ENCODE peak calls at places on chromosomes 4 and X, in eight cellular contexts. H is osteoblast; T is mesothelial cell of epicardium; C is naive B cell; G is CD4-positive, CD25-positive, alpha-beta regulatory T cell; M is SW480; P is HTR-8/SVneo; A is stimulated activated CD8-positive, alpha-beta memory T cell treated with anti-CD3 and anti-CD28 coated beads, Interleukin-15, amount 100 ng/mL, for 24 hours. E is an unnamed sample.

GRCh38 chr4:133147922-133148689 is 988 bp upstream of the PCDH10 start:
- DNase-seq in H (peak; percentile 79), T (no peak), C (no peak), G (no peak), M (no peak), P (peak; percentile 30), A (no peak), E (no peak)

GRCh38 chrX:107542500-107542899 is 85.8 kb upstream of the PRPS1 start:
- DNase-seq in H (peak; percentile 18), T (no peak), C (no peak), G (no peak), M (peak; percentile 39), P (no peak), A (no peak), E (peak; percentile 15)

GRCh38 chr4:110236324-110236723 is 37.9 kb upstream of the ELOVL6 start:
- DNase-seq in H (no peak), T (no peak), C (no peak), G (no peak), M (no peak), P (no peak), A (no peak), E (no peak)

GRCh38 chrX:85851418-85851817 is 195.9 kb downstream of the CHM start:
- DNase-seq in H (no peak), T (no peak), C (no peak), G (no peak), M (peak; percentile 25), P (no peak), A (no peak), E (peak; percentile 15)

GRCh38 chr4:16609170-16609758 is 289.2 kb downstream of the LDB2 start:
- DNase-seq in H (no peak), T (no peak), C (no peak), G (no peak), M (no peak), P (no peak), A (no peak), E (no peak)

GRCh38 chrX:55056820-55057690 is 17.8 kb upstream of the PAGE2B start:
- DNase-seq in H (no peak), T (no peak), C (peak; percentile 7), G (peak; percentile 10), M (peak; percentile 15), P (no peak), A (no peak), E (peak; percentile 27)

GRCh38 chr4:97142405-97142804 is 1000.9 kb downstream of the STPG2 start:
- DNase-seq in H (no peak), T (no peak), C (no peak), G (no peak), M (no peak), P (no peak), A (no peak), E (no peak)

GRCh38 chrX:111244238-111244750 is 26.0 kb downstream of the CAPN6 start:
- DNase-seq in H (peak; percentile 15), T (no peak), C (no peak), G (no peak), M (peak; percentile 9), P (no peak), A (no peak), E (peak; percentile 20)

GRCh38 chr4:77202491-77202890 is 45.5 kb downstream of the CCNG2 start:
- DNase-seq in H (no peak), T (no peak), C (no peak), G (no peak), M (no peak), P (no peak), A (no peak), E (peak; percentile 97)

GRCh38 chr4:156971623-156972369 is at the start of gene PDGFC:
- DNase-seq in H (peak; percentile 94), T (peak; percentile 52), C (peak; percentile 5), G (no peak), M (peak; percentile 8), P (peak; percentile 66), A (no peak), E (no peak)

GRCh38 chr4:29734343-29734742 is 985.8 kb upstream of the PCDH7 start:
- DNase-seq in H (no peak), T (no peak), C (no peak), G (no peak), M (no peak), P (no peak), A (no peak), E (no peak)

GRCh38 chr4:72779256-72779655 is 210.2 kb upstream of the ADAMTS3 start:
- DNase-seq in H (no peak), T (no peak), C (no peak), G (no peak), M (no peak), P (no peak), A (no peak), E (peak; percentile 3)

GRCh38 chrX:119790977-119791436 is 423 bp downstream of the RPL39 start:
- DNase-seq in H (peak; percentile 54), T (no peak), C (peak; percentile 22), G (peak; percentile 8), M (peak; percentile 54), P (no peak), A (no peak), E (peak; percentile 28)

GRCh38 chr4:36325499-36325898 is 44.1 kb downstream of the DTHD1 start:
- DNase-seq in H (no peak), T (no peak), C (peak; percentile 61), G (no peak), M (no peak), P (no peak), A (no peak), E (peak; percentile 17)

GRCh38 chrX:17680732-17681413 is 56.4 kb upstream of the SCML1 start:
- DNase-seq in H (peak; percentile 47), T (no peak), C (no peak), G (no peak), M (no peak), P (no peak), A (no peak), E (no peak)

GRCh38 chr4:154626793-154627484 is 14.5 kb upstream of the FGG start:
- DNase-seq in H (peak; percentile 85), T (peak; percentile 61), C (peak; percentile 55), G (peak; percentile 2), M (no peak), P (peak; percentile 13), A (no peak), E (peak; percentile 50)

GRCh38 chr4:104022871-104023270 is 303.1 kb upstream of the TACR3 start:
- DNase-seq in H (no peak), T (no peak), C (no peak), G (no peak), M (no peak), P (no peak), A (no peak), E (no peak)

GRCh38 chrX:45758738-45759397 is 558.2 kb upstream of the DIPK2B start:
- DNase-seq in H (no peak), T (no peak), C (peak; percentile 30), G (peak; percentile 16), M (peak; percentile 21), P (no peak), A (no peak), E (peak; percentile 62)